ENCODE peak calls at places on chromosomes 6 and 20, in nine cellular contexts. One of them, this sample, is unnamed.
A peak's percentile ranks its signal among the peaks of the same experiment; 100 is the strongest.

GRCh38 chr6:14728396-14729024 is 517.4 kb upstream of the JARID2 start:
- DNase-seq in stomach: no peak
- DNase-seq in spleen: peak; percentile 81
- DNase-seq in breast epithelium: no peak
- DNase-seq in prostate gland: no peak
- DNase-seq in HCT116: no peak
- DNase-seq in K562: peak; percentile 74
- DNase-seq in H1: no peak
- DNase-seq in upper lobe of left lung: peak; percentile 79
- DNase-seq in this sample: peak; percentile 38

GRCh38 chr6:38068854-38069253 is 249.3 kb downstream of the ZFAND3 start:
- DNase-seq in stomach: no peak
- DNase-seq in spleen: no peak
- DNase-seq in breast epithelium: no peak
- DNase-seq in prostate gland: peak; percentile 13
- DNase-seq in HCT116: no peak
- DNase-seq in K562: no peak
- DNase-seq in H1: no peak
- DNase-seq in upper lobe of left lung: no peak
- DNase-seq in this sample: no peak

GRCh38 chr6:257031-257725 is 35.1 kb upstream of the DUSP22 start:
- DNase-seq in stomach: no peak
- DNase-seq in spleen: no peak
- DNase-seq in breast epithelium: no peak
- DNase-seq in prostate gland: no peak
- DNase-seq in HCT116: no peak
- DNase-seq in K562: no peak
- DNase-seq in H1: no peak
- DNase-seq in upper lobe of left lung: no peak
- DNase-seq in this sample: no peak

GRCh38 chr6:134145786-134146185 is 93.4 kb upstream of the SLC2A12 start:
- DNase-seq in stomach: no peak
- DNase-seq in spleen: no peak
- DNase-seq in breast epithelium: no peak
- DNase-seq in prostate gland: no peak
- DNase-seq in HCT116: no peak
- DNase-seq in K562: no peak
- DNase-seq in H1: no peak
- DNase-seq in upper lobe of left lung: no peak
- DNase-seq in this sample: no peak

GRCh38 chr20:62641749-62642665 is at the start of gene SLCO4A1:
- DNase-seq in stomach: peak; percentile 90
- DNase-seq in spleen: peak; percentile 95
- DNase-seq in breast epithelium: peak; percentile 40
- DNase-seq in prostate gland: peak; percentile 46
- DNase-seq in HCT116: peak; percentile 48
- DNase-seq in K562: peak; percentile 98
- DNase-seq in H1: peak; percentile 84
- DNase-seq in upper lobe of left lung: peak; percentile 82
- DNase-seq in this sample: peak; percentile 87

GRCh38 chr6:23180504-23181293 is 611.3 kb downstream of the HDGFL1 start:
- DNase-seq in stomach: peak; percentile 53
- DNase-seq in spleen: peak; percentile 71
- DNase-seq in breast epithelium: no peak
- DNase-seq in prostate gland: peak; percentile 10
- DNase-seq in HCT116: no peak
- DNase-seq in K562: no peak
- DNase-seq in H1: no peak
- DNase-seq in upper lobe of left lung: peak; percentile 70
- DNase-seq in this sample: peak; percentile 8

GRCh38 chr6:140921366-140922226 is 1211.1 kb upstream of the GJE1 start:
- DNase-seq in stomach: no peak
- DNase-seq in spleen: no peak
- DNase-seq in breast epithelium: no peak
- DNase-seq in prostate gland: peak; percentile 31
- DNase-seq in HCT116: peak; percentile 65
- DNase-seq in K562: peak; percentile 15
- DNase-seq in H1: no peak
- DNase-seq in upper lobe of left lung: no peak
- DNase-seq in this sample: peak; percentile 19

GRCh38 chr20:57053798-57054552 is 212.5 kb downstream of the BMP7 start:
- DNase-seq in stomach: no peak
- DNase-seq in spleen: no peak
- DNase-seq in breast epithelium: no peak
- DNase-seq in prostate gland: no peak
- DNase-seq in HCT116: no peak
- DNase-seq in K562: no peak
- DNase-seq in H1: no peak
- DNase-seq in upper lobe of left lung: no peak
- DNase-seq in this sample: no peak

GRCh38 chr6:168990352-168990751 is 263.3 kb downstream of the THBS2 start:
- DNase-seq in stomach: no peak
- DNase-seq in spleen: no peak
- DNase-seq in breast epithelium: no peak
- DNase-seq in prostate gland: no peak
- DNase-seq in HCT116: no peak
- DNase-seq in K562: no peak
- DNase-seq in H1: no peak
- DNase-seq in upper lobe of left lung: no peak
- DNase-seq in this sample: no peak

GRCh38 chr20:53100476-53100911 is 128.3 kb downstream of the TSHZ2 start:
- DNase-seq in stomach: no peak
- DNase-seq in spleen: no peak
- DNase-seq in breast epithelium: peak; percentile 82
- DNase-seq in prostate gland: no peak
- DNase-seq in HCT116: no peak
- DNase-seq in K562: no peak
- DNase-seq in H1: no peak
- DNase-seq in upper lobe of left lung: no peak
- DNase-seq in this sample: no peak
- TF ChIP-seq POLR2AphosphoS5 in stomach: no peak
- TF ChIP-seq POLR2AphosphoS5 in spleen: no peak
- TF ChIP-seq POLR2AphosphoS5 in breast epithelium: no peak
- TF ChIP-seq POLR2AphosphoS5 in prostate gland: no peak
- TF ChIP-seq POLR2AphosphoS5 in HCT116: no peak
- TF ChIP-seq POLR2AphosphoS5 in K562: no peak
- TF ChIP-seq POLR2AphosphoS5 in H1: no peak
- TF ChIP-seq POLR2AphosphoS5 in upper lobe of left lung: no peak
- TF ChIP-seq POLR2AphosphoS5 in this sample: no peak

DNA sequence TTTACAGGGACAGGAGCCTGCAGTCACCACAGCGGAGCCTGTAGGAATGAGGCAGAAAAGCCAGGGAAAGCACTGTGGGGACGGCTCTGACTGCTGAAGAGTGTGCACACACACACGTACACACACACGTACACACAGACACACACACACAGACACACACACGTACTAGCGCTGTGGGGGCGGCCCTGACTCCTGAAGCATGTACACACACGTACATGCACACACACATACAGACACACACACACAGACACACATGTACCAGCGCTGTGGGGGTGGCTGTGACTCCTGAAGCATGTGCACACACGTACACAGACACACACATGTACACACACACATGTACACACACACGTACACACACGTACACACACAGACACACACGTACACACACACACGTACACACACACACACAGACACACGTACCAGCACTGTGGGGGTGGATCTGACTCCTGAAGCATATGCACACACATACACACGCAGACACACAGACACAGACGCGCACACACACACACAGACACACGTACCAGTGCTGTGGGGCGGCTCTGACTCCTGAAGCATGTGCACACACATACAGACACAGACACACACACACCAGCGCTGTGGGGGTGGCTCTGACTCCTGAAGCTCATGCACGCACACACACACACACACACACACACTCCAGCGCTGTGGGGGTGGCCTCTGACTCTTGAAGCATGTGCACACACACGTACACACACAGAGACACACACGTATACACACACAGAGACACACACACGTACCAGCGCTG is 127.3 kb downstream of the DLL1 start:
- DNase-seq in stomach: no peak
- DNase-seq in spleen: peak; percentile 42
- DNase-seq in breast epithelium: no peak
- DNase-seq in prostate gland: no peak
- DNase-seq in HCT116: no peak
- DNase-seq in K562: no peak
- DNase-seq in H1: no peak
- DNase-seq in upper lobe of left lung: no peak
- DNase-seq in this sample: no peak
- TF ChIP-seq POLR2A in stomach: no peak
- TF ChIP-seq POLR2A in spleen: no peak
- TF ChIP-seq POLR2A in breast epithelium: no peak
- TF ChIP-seq POLR2A in prostate gland: no peak
- TF ChIP-seq POLR2A in HCT116: no peak
- TF ChIP-seq POLR2A in K562: no peak
- TF ChIP-seq POLR2A in H1: no peak
- TF ChIP-seq POLR2A in upper lobe of left lung: no peak
- TF ChIP-seq POLR2A in this sample: no peak

DNA sequence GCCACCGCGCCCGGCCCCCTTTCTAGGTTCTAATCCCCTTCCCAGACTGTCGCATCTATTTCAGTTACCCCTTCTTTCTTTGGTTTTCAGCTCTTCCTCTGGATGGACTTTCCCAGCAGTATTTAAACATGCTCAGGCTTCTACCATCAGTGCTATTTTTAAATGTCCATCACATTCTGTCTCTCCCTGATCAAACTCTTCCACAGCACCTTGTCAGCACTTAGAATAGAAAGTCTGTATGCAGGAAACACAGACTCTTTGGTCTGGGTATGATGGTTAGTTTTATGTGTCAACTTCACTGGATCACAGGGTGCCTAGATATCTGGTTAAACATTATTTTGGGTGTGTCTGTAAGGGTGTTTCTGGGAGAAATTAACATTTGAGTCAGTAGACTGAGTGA is 297.8 kb upstream of the ECI2 start:
- DNase-seq in stomach: no peak
- DNase-seq in spleen: no peak
- DNase-seq in breast epithelium: no peak
- DNase-seq in prostate gland: no peak
- DNase-seq in HCT116: no peak
- DNase-seq in K562: no peak
- DNase-seq in H1: no peak
- DNase-seq in upper lobe of left lung: no peak
- DNase-seq in this sample: no peak
- H3K27ac ChIP-seq in stomach: no peak overlapping the region
- H3K27ac ChIP-seq in spleen: no peak overlapping the region
- H3K27ac ChIP-seq in breast epithelium: no peak overlapping the region
- H3K27ac ChIP-seq in prostate gland: no peak overlapping the region
- H3K27ac ChIP-seq in HCT116: no peak overlapping the region
- H3K27ac ChIP-seq in K562: no peak overlapping the region
- H3K27ac ChIP-seq in H1: no peak overlapping the region
- H3K27ac ChIP-seq in upper lobe of left lung: no peak overlapping the region
- H3K27ac ChIP-seq in this sample: no peak overlapping the region

DNA sequence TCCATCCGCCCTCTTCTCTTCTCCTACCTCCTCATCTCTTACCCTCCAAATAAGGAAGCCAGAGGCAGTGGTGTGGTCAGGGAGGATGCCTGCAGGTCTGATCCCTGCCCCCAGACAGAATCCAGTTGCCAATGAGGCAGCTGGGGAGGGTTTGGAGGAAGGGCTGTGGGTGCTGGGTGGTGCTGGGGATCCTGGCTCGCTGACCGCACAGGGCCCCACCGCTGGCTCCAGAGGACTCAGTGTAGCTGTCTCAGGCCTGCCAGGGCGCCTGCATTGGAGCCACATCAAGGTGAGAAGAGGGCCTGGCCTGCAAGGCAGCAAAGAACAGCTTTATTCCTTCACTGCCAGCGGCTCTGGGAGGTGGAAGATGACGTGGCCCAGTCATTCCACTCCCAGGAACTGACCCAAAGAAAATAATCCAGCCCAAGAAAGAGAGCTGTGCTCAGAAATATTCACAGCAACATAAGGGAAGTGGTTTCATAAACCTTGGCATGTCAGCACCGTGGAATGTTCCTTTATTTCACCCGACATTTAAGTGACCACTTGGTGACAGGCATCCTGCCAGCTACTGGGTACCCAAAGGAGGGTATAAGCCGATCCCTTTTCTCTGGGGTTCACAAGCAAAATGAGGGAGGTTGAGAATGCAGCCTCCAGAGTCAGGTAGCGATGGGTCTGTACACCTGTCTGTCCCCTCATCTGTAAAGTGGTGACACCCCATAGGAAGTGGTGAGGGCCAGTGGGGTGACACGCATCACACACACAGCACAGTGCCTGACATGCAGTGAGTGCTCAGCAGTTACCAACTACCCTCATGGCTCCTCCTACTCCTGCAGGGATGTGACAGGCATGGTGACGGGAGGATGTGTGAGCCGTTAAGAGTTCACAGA is 125.1 kb downstream of the SNX5 start:
- DNase-seq in stomach: no peak
- DNase-seq in spleen: no peak
- DNase-seq in breast epithelium: peak; percentile 76
- DNase-seq in prostate gland: no peak
- DNase-seq in HCT116: peak; percentile 88
- DNase-seq in K562: no peak
- DNase-seq in H1: no peak
- DNase-seq in upper lobe of left lung: peak; percentile 43
- DNase-seq in this sample: no peak
- TF ChIP-seq POLR2AphosphoS5 in stomach: peak; percentile 32
- TF ChIP-seq POLR2AphosphoS5 in spleen: no peak
- TF ChIP-seq POLR2AphosphoS5 in breast epithelium: no peak
- TF ChIP-seq POLR2AphosphoS5 in prostate gland: peak; percentile 44
- TF ChIP-seq POLR2AphosphoS5 in HCT116: peak; percentile 64
- TF ChIP-seq POLR2AphosphoS5 in K562: no peak
- TF ChIP-seq POLR2AphosphoS5 in H1: no peak
- TF ChIP-seq POLR2AphosphoS5 in upper lobe of left lung: peak; percentile 46
- TF ChIP-seq POLR2AphosphoS5 in this sample: peak; percentile 30

GRCh38 chr20:36225666-36226065 is 10.6 kb upstream of the AAR2 start:
- DNase-seq in stomach: no peak
- DNase-seq in spleen: no peak
- DNase-seq in breast epithelium: no peak
- DNase-seq in prostate gland: no peak
- DNase-seq in HCT116: no peak
- DNase-seq in K562: no peak
- DNase-seq in H1: no peak
- DNase-seq in upper lobe of left lung: no peak
- DNase-seq in this sample: no peak

GRCh38 chr20:36231331-36231730 is 4.9 kb upstream of the AAR2 start:
- DNase-seq in stomach: no peak
- DNase-seq in spleen: no peak
- DNase-seq in breast epithelium: no peak
- DNase-seq in prostate gland: no peak
- DNase-seq in HCT116: no peak
- DNase-seq in K562: no peak
- DNase-seq in H1: no peak
- DNase-seq in upper lobe of left lung: no peak
- DNase-seq in this sample: no peak

GRCh38 chr20:36230019-36230418 is 6.3 kb upstream of the AAR2 start:
- DNase-seq in stomach: no peak
- DNase-seq in spleen: no peak
- DNase-seq in breast epithelium: no peak
- DNase-seq in prostate gland: no peak
- DNase-seq in HCT116: no peak
- DNase-seq in K562: no peak
- DNase-seq in H1: no peak
- DNase-seq in upper lobe of left lung: no peak
- DNase-seq in this sample: no peak

GRCh38 chr20:36228809-36229208 is 7.5 kb upstream of the AAR2 start:
- DNase-seq in stomach: no peak
- DNase-seq in spleen: no peak
- DNase-seq in breast epithelium: no peak
- DNase-seq in prostate gland: no peak
- DNase-seq in HCT116: no peak
- DNase-seq in K562: no peak
- DNase-seq in H1: no peak
- DNase-seq in upper lobe of left lung: no peak
- DNase-seq in this sample: no peak
- TF ChIP-seq POLR2A in stomach: no peak
- TF ChIP-seq POLR2A in spleen: no peak
- TF ChIP-seq POLR2A in breast epithelium: no peak
- TF ChIP-seq POLR2A in prostate gland: no peak
- TF ChIP-seq POLR2A in HCT116: no peak
- TF ChIP-seq POLR2A in K562: no peak
- TF ChIP-seq POLR2A in H1: no peak
- TF ChIP-seq POLR2A in upper lobe of left lung: no peak
- TF ChIP-seq POLR2A in this sample: no peak

This sample was measured in transverse colon.